ENCODE peak calls at places on chromosomes 6 and 20, in five cellular contexts. V is H1, S is GM23338, U is A549, I is PC-9. K is an unnamed sample.

GRCh38 chr20:43938017-43938655 is 23.5 kb downstream of the TOX2 start:
- DNase-seq in V (no peak), S (no peak), U (no peak), I (no peak), K (no peak)

GRCh38 chr20:59010321-59010994 is 3.4 kb upstream of the CTSZ start:
- DNase-seq in V (no peak), S (no peak), U (no peak), I (peak; percentile 77), K (peak; percentile 34)

GRCh38 chr20:13105864-13106457 is 97.2 kb downstream of the SPTLC3 start:
- DNase-seq in V (no peak), S (peak; percentile 69), U (peak; percentile 43), I (no peak), K (peak; percentile 41)

GRCh38 chr6:22680950-22681349 is 111.6 kb downstream of the HDGFL1 start:
- DNase-seq in V (no peak), S (no peak), U (no peak), I (no peak), K (no peak)

GRCh38 chr6:1616556-1617463 is 7.1 kb downstream of the FOXC1 start:
- DNase-seq in V (no peak), S (peak; percentile 35), U (no peak), I (no peak), K (no peak)

GRCh38 chr6:105080279-105080678 is 99.5 kb downstream of the POPDC3 start:
- DNase-seq in V (no peak), S (no peak), U (no peak), I (no peak), K (no peak)

GRCh38 chr6:97656236-97656635 is 373.2 kb upstream of the MMS22L start:
- DNase-seq in V (no peak), S (no peak), U (no peak), I (no peak), K (no peak)

GRCh38 chr6:121726596-121726995 is 291.1 kb downstream of the GJA1 start:
- DNase-seq in V (no peak), S (no peak), U (no peak), I (no peak), K (no peak)

GRCh38 chr20:20525756-20526155 is 157.9 kb downstream of the INSM1 start:
- DNase-seq in V (no peak), S (no peak), U (no peak), I (no peak), K (no peak)

GRCh38 chr6:16238057-16238657 is at the start of gene GMPR:
- DNase-seq in V (peak; percentile 63), S (peak; percentile 45), U (no peak), I (peak; percentile 71), K (no peak)

GRCh38 chr20:45943613-45944012 is 9.1 kb downstream of the PCIF1 start:
- DNase-seq in V (no peak), S (no peak), U (no peak), I (no peak), K (no peak)

GRCh38 chr20:474581-474980 is 12.2 kb upstream of the TBC1D20 start:
- DNase-seq in V (no peak), S (no peak), U (no peak), I (no peak), K (no peak)

GRCh38 chr6:30887901-30888300 is 3.6 kb downstream of the DDR1 start:
- DNase-seq in V (no peak), S (no peak), U (no peak), I (no peak), K (no peak)
- H3K4me2 ChIP-seq in V (no peak overlapping the region), S (no peak overlapping the region), U (peak overlapping the region; percentile 38), I (peak overlapping the region; percentile 96), K (no peak overlapping the region)

DNA sequence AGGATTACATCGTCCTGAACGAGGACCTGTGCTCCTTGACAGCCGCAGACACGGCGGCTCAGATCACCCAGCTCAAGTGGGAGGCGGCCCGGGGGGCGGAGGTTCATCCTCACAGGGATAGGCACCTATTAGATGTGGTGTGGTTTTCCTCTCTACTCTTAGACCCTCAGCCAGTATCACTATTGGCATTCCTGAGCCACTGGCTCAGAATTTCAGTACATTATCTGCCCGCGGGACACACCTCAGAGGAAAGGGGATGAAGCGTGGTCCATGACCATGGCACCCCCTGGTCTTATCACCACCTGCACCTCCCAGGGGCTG is 34.6 kb upstream of the HLA-G start:
- DNase-seq in V (no peak), S (no peak), U (no peak), I (no peak), K (no peak)
- H3K4me2 ChIP-seq in V (peak overlapping the region; percentile 64), S (peak overlapping the region; percentile 89), U (peak overlapping the region; percentile 87), I (peak overlapping the region; percentile 91), K (no peak overlapping the region)

GRCh38 chr6:145372671-145373123 is 362.6 kb downstream of the EPM2A start:
- DNase-seq in V (no peak), S (no peak), U (no peak), I (no peak), K (peak; percentile 20)
- H3K4me2 ChIP-seq in V (no peak overlapping the region), S (no peak overlapping the region), U (no peak overlapping the region), I (peak overlapping the region; percentile 36), K (peak overlapping the region; percentile 44)

GRCh38 chr6:25960689-25961088 is 1.9 kb upstream of the TRIM38 start:
- DNase-seq in V (no peak), S (no peak), U (no peak), I (no peak), K (peak; percentile 15)

GRCh38 chr6:25959890-25960531 is 2.6 kb upstream of the TRIM38 start:
- DNase-seq in V (no peak), S (no peak), U (no peak), I (no peak), K (peak; percentile 28)

GRCh38 chr6:25956231-25956630 is 6.4 kb upstream of the TRIM38 start:
- DNase-seq in V (no peak), S (no peak), U (no peak), I (no peak), K (no peak)

GRCh38 chr6:25961619-25962367 is 809 bp upstream of the TRIM38 start:
- DNase-seq in V (no peak), S (peak; percentile 9), U (peak; percentile 5), I (no peak), K (peak; percentile 34)

GRCh38 chr6:25958700-25959162 is 3.9 kb upstream of the TRIM38 start:
- DNase-seq in V (no peak), S (peak; percentile 15), U (no peak), I (no peak), K (peak; percentile 17)
- H3K4me2 ChIP-seq in V (no peak overlapping the region), S (no peak overlapping the region), U (no peak overlapping the region), I (no peak overlapping the region), K (no peak overlapping the region)

DNA sequence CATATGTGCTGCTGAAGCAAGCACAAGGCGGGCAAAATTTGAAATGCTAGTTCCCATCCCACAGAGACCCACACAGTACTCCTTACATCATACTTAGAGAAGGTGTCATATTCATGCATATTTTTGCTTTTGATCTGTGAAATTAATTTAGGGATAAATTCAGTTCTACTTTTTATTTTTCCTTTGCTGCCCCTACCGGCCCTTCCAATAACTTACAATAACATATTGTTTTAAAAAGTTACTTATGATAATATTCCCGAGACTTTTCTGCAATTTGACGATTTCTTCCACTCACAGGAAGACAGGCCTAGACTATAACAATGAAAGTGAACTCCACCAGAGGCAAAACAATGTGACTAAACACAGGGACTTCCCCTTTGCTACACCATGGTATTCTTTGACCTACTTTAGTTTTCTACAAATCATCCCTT is 35.0 kb downstream of the SESN1 start:
- DNase-seq in V (no peak), S (no peak), U (no peak), I (no peak), K (peak; percentile 26)
- H3K4me2 ChIP-seq in V (no peak overlapping the region), S (no peak overlapping the region), U (peak overlapping the region; percentile 58), I (peak overlapping the region; percentile 37), K (peak overlapping the region; percentile 43)

DNA sequence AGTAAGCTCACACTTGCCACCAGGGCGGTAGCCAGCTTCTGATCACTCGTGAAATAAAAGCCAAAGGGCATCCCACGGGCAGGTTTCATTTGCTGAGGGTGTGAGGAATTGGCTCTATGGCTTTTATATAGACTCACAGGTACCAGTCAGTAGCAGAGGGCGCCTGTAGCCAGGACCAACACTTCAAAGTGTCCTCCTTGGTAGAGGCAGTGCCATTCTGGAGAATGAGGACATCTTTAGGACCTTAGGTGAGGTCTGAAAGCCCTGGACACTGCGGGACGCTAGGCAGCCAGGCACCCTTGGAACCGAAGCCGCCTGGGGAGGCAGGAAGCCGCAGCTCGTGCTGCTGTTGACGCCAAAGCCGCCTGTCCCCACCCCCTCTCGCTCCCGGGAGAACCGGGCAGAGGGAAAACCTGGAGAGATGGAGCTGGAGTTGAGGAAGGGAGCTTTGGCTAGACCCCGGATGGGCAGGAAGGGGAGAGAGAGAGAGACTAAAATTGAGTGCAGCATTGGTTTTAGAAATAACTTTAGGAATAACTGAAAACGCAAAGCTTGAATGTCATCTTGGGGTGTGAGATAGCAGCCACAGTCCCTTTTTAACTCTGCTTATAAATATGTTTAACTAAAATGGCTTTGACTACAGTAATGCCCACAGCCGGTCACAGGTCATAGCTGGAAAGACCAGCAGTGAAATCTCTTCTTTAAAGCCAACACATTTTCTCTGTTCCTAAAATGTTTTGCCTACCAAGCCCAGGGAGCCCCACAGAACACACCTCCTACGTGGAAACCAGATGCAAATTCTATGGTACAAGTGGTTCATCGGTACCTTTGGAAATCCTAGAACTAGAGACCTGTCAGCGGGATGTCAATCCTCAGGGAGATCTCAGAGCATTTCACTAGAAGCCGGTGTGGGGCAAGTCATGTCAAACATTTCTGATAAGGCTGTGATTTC is 128.5 kb upstream of the CDYL start:
- DNase-seq in V (peak; percentile 98), S (peak; percentile 91), U (peak; percentile 81), I (peak; percentile 69), K (peak; percentile 16)
- H3K4me2 ChIP-seq in V (peak overlapping the region; percentile 66), S (peak overlapping the region; percentile 81), U (peak overlapping the region; percentile 90), I (peak overlapping the region; percentile 77), K (peak overlapping the region; percentile 14)

GRCh38 chr6:109516929-109517328 is 33.9 kb upstream of the ZBTB24 start:
- DNase-seq in V (no peak), S (no peak), U (no peak), I (no peak), K (no peak)
- H3K4me2 ChIP-seq in V (no peak overlapping the region), S (no peak overlapping the region), U (no peak overlapping the region), I (no peak overlapping the region), K (no peak overlapping the region)

K was measured in OCI-LY7.